ENCODE peak calls at places on chromosome 16, in six cellular contexts. L is effector memory CD4-positive, alpha-beta T cell; N is esophagus squamous epithelium; C is mucosa of descending colon; E is CD4-positive, CD25-positive, alpha-beta regulatory T cell; P is neural progenitor cell. M is an unnamed sample.
A peak's percentile ranks its signal among the peaks of the same experiment; 100 is the strongest.

GRCh38 chr16:84043486-84044107 is 1.0 kb upstream of the SLC38A8 start:
- DNase-seq in L (no peak), N (no peak), C (peak; percentile 27), E (no peak), P (peak; percentile 70), M (no peak)

GRCh38 chr16:89013692-89014455 is 36.9 kb upstream of the CBFA2T3 start:
- DNase-seq in L (no peak), N (no peak), C (peak; percentile 28), E (no peak), P (no peak), M (no peak)

GRCh38 chr16:53744449-53744848 is 40.5 kb downstream of the FTO start:
- DNase-seq in L (peak; percentile 2), N (no peak), C (no peak), E (no peak), P (no peak), M (no peak)

GRCh38 chr16:5336898-5337297 is 239.3 kb upstream of the EEF2KMT start:
- DNase-seq in L (no peak), N (no peak), C (no peak), E (no peak), P (peak; percentile 54), M (no peak)

GRCh38 chr16:84055366-84055765 is 12.8 kb upstream of the SLC38A8 start:
- DNase-seq in L (no peak), N (no peak), C (peak; percentile 25), E (no peak), P (no peak), M (no peak)

GRCh38 chr16:68362952-68363846 is 52.4 kb downstream of the PRMT7 start:
- DNase-seq in L (no peak), N (no peak), C (peak; percentile 48), E (no peak), P (no peak), M (no peak)

GRCh38 chr16:53770641-53771040 is 66.7 kb downstream of the FTO start:
- DNase-seq in L (no peak), N (no peak), C (no peak), E (no peak), P (no peak), M (no peak)

GRCh38 chr16:14510939-14511797 is 118.9 kb downstream of the PARN start:
- DNase-seq in L (no peak), N (no peak), C (no peak), E (no peak), P (no peak), M (no peak)

GRCh38 chr16:77589071-77589755 is 133.1 kb upstream of the NUDT7 start:
- DNase-seq in L (no peak), N (no peak), C (no peak), E (no peak), P (no peak), M (no peak)

GRCh38 chr16:50208460-50208931 is 55.4 kb downstream of the TENT4B start:
- DNase-seq in L (no peak), N (no peak), C (no peak), E (no peak), P (no peak), M (no peak)

GRCh38 chr16:9260665-9261064 is 169.2 kb downstream of the HAPSTR1 start:
- DNase-seq in L (no peak), N (no peak), C (no peak), E (no peak), P (no peak), M (no peak)

DNA sequence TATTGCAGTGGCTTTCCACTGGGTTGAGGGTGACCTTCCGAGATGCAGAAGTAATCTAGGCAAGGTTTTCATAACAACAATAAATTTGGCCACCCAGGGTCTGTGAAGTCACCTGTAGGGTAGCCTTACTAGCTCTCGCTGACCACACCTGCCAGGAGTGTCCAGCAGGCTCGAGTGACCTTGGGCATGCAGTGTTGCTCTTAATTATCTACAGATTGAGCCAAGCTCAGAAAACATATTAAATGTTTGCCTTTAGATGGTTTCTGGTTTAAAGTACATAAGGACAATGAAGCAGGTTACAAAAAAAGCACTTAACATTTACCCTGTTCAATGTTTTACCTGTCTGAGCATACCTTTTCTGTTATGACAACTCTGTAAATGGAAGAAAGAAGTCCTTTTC is 1.8 kb downstream of the TBC1D24 start:
- DNase-seq in L (no peak), N (no peak), C (no peak), E (no peak), P (no peak), M (no peak)
- H3K4me3 ChIP-seq in L (no peak overlapping the region), N (no peak overlapping the region), C (no peak overlapping the region), E (no peak overlapping the region), P (no peak overlapping the region), M (peak overlapping the region; percentile 5)

GRCh38 chr16:74257061-74257460 is 39.6 kb upstream of the PSMD7 start:
- DNase-seq in L (no peak), N (no peak), C (no peak), E (no peak), P (no peak), M (no peak)
- H3K4me1 ChIP-seq in L (no peaks in the 10 kb centered on the region), N (no peaks in the 10 kb centered on the region), C (no peaks in the 10 kb centered on the region), E (no peaks in the 10 kb centered on the region), P (no peaks in the 10 kb centered on the region), M (no peaks in the 10 kb centered on the region)

DNA sequence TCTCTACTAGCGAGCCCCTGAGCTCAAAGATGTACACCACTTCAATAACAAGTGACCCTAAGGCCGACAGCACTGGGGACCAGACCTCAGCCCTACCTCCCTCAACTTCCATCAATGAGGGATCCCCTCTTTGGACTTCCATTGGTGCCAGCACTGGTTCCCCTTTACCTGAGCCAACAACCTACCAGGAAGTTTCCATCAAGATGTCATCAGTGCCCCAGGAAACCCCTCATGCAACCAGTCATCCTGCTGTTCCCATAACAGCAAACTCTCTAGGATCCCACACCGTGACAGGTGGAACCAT is 734 bp downstream of the SPN start:
- DNase-seq in L (no peak), N (no peak), C (no peak), E (no peak), P (no peak), M (no peak)
- H3K4me3 ChIP-seq in L (peak overlapping the region; percentile 90), N (peak overlapping the region; percentile 53), C (no peak overlapping the region), E (peak overlapping the region; percentile 90), P (no peak overlapping the region), M (no peak overlapping the region)

DNA sequence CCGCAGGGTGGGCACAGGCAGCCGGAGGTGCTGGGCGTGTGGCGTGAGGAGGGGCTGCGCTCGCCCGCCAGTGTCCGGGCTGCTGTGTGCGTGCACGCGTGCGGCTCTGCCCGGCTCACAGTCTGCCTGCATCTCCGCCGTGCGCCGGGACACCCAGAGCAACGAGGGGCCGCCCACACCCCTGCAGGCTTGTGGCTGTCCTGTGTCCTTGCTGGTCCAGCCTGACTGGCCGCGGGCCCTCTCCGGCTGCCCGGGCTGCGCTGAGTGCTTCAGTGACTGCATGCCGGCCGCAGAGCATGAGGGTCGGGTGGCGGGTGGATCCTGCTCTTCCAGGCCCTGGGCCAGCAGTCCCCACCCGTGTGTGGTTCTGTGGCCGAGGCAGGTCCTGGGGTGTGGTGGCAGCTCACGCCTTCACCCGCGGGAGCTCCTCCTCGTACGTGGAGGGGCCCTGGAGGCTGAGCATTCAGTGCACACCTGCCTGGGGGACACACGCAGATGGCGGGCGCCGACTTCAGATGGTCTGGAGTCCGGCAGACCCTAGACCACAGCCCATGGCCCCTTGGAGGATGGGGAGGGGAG is 12.4 kb downstream of the TPSG1 start:
- DNase-seq in L (no peak), N (no peak), C (no peak), E (no peak), P (no peak), M (no peak)
- H3K4me1 ChIP-seq in L (no peaks in the 10 kb centered on the region), N (no peaks in the 10 kb centered on the region), C (no peaks in the 10 kb centered on the region), E (no peaks in the 10 kb centered on the region), P (no peaks in the 10 kb centered on the region), M (no peaks in the 10 kb centered on the region)

M was measured in vagina.